ENCODE peak calls at places on chromosomes 3 and 15, in seven cellular contexts. I is A549, Z is upper lobe of left lung, O is HCT116, H is H54, F is sigmoid colon, Y is right lobe of liver. A is an unnamed sample.

GRCh38 chr3:11413071-11413470 is 140.9 kb downstream of the ATG7 start:
- DNase-seq in I (no peak), Y (no peak), F (no peak), H (no peak), O (no peak), Z (no peak), A (no peak)

GRCh38 chr3:64063207-64063981 is 40.1 kb upstream of the PSMD6 start:
- DNase-seq in Y (no peak), F (no peak), I (peak; percentile 94), Z (no peak), H (no peak), O (no peak), A (no peak)

GRCh38 chr3:129116482-129116946 is 5.1 kb downstream of the RAB43 start:
- DNase-seq in Z (no peak), Y (peak; percentile 81), H (no peak), O (no peak), F (no peak), I (no peak), A (no peak)

GRCh38 chr3:12351145-12351544 is 62.3 kb downstream of the PPARG start:
- DNase-seq in H (no peak), F (peak; percentile 66), I (no peak), O (no peak), Z (no peak), Y (no peak), A (no peak)

GRCh38 chr3:137008976-137009375 is 51.2 kb downstream of the IL20RB start:
- DNase-seq in Z (no peak), F (no peak), O (no peak), I (no peak), H (no peak), Y (no peak), A (no peak)

GRCh38 chr15:74400915-74401757 is 32.6 kb downstream of the SEMA7A start:
- DNase-seq in H (no peak), Z (no peak), Y (no peak), F (no peak), O (no peak), I (no peak), A (no peak)

GRCh38 chr3:153783106-153783505 is 338.1 kb upstream of the ARHGEF26 start:
- DNase-seq in O (no peak), Z (no peak), F (peak; percentile 59), I (no peak), H (no peak), Y (no peak), A (no peak)

GRCh38 chr3:157098823-157099185 is 61.1 kb downstream of the CCNL1 start:
- DNase-seq in Y (no peak), F (no peak), Z (no peak), I (no peak), O (no peak), H (no peak), A (no peak)

GRCh38 chr15:40873625-40874561 is at the start of gene RHOV:
- DNase-seq in Z (peak; percentile 90), I (peak; percentile 83), H (peak; percentile 73), O (peak; percentile 67), Y (peak; percentile 66), F (peak; percentile 72), A (no peak)

GRCh38 chr3:69141313-69141712 is 18.9 kb upstream of the LMOD3 start:
- DNase-seq in H (no peak), Z (no peak), F (no peak), I (no peak), Y (no peak), O (no peak), A (no peak)

GRCh38 chr3:58167431-58168351 is 43.1 kb downstream of the DNASE1L3 start:
- DNase-seq in I (peak; percentile 56), F (peak; percentile 89), H (peak; percentile 56), Y (no peak), Z (peak; percentile 48), O (no peak), A (no peak)

GRCh38 chr15:35271371-35272043 is 186.4 kb upstream of the NANOGP8 start:
- DNase-seq in H (no peak), I (no peak), F (no peak), Z (no peak), O (no peak), Y (no peak), A (no peak)

GRCh38 chr3:152241142-152242067 is 27.3 kb upstream of the MBNL1 start:
- DNase-seq in H (no peak), Z (no peak), F (no peak), Y (no peak), O (no peak), I (no peak), A (no peak)

GRCh38 chr15:66707310-66708160 is 5.5 kb downstream of the SMAD6 start:
- DNase-seq in H (no peak), I (peak; percentile 73), F (peak; percentile 75), Z (peak; percentile 85), O (no peak), Y (no peak), A (no peak)

GRCh38 chr3:18778094-18778493 is 353.0 kb upstream of the SATB1 start:
- DNase-seq in O (no peak), I (no peak), H (no peak), Y (no peak), Z (no peak), F (no peak), A (no peak)

GRCh38 chr3:105862217-105862616 is 6.6 kb downstream of the CBLB start:
- DNase-seq in Y (no peak), O (no peak), Z (no peak), I (no peak), F (no peak), H (no peak), A (no peak)

GRCh38 chr15:88426304-88426703 is 40.9 kb downstream of the MRPL46 start:
- DNase-seq in Z (no peak), Y (no peak), O (no peak), I (no peak), F (no peak), H (no peak), A (no peak)

GRCh38 chr15:96851613-96852012 is 521.1 kb downstream of the NR2F2 start:
- DNase-seq in Z (no peak), O (no peak), H (peak; percentile 1), Y (no peak), I (no peak), F (no peak), A (no peak)

GRCh38 chr15:39621210-39621609 is 40.3 kb downstream of the THBS1 start:
- DNase-seq in O (no peak), Y (no peak), I (no peak), H (no peak), F (no peak), Z (no peak), A (no peak)

GRCh38 chr3:160003520-160004128 is 15.0 kb downstream of the IL12A start:
- DNase-seq in O (peak; percentile 48), Y (no peak), Z (no peak), H (no peak), I (peak; percentile 69), F (peak; percentile 68), A (no peak)

GRCh38 chr3:112120485-112120836 is 12.6 kb downstream of the GCSAM start:
- DNase-seq in H (no peak), O (no peak), Y (no peak), F (no peak), Z (no peak), I (no peak), A (no peak)

GRCh38 chr3:102123590-102124190 is 274.4 kb downstream of the NFKBIZ start:
- DNase-seq in Z (no peak), H (no peak), O (no peak), F (no peak), Y (no peak), I (no peak), A (no peak)

GRCh38 chr3:147960791-147961190 is 551.6 kb downstream of the ZIC1 start:
- DNase-seq in H (no peak), F (no peak), I (no peak), Y (no peak), O (no peak), Z (no peak), A (no peak)

GRCh38 chr3:147963711-147964110 is 554.5 kb downstream of the ZIC1 start:
- DNase-seq in I (no peak), Y (no peak), H (no peak), F (no peak), O (no peak), Z (no peak), A (no peak)

GRCh38 chr3:147958754-147959153 is 549.6 kb downstream of the ZIC1 start:
- DNase-seq in F (no peak), H (no peak), Y (no peak), O (no peak), I (no peak), Z (no peak), A (no peak)

GRCh38 chr3:147956615-147957014 is 547.5 kb downstream of the ZIC1 start:
- DNase-seq in Z (no peak), Y (no peak), I (no peak), H (no peak), F (no peak), O (no peak), A (no peak)

GRCh38 chr3:147962408-147963164 is 553.4 kb downstream of the ZIC1 start:
- DNase-seq in H (no peak), I (no peak), F (no peak), Y (no peak), Z (no peak), O (no peak), A (no peak)
- TF ChIP-seq POLR2A in H (no peak), I (no peak), F (no peak), Y (no peak), Z (no peak), O (no peak), A (no peak)

GRCh38 chr3:33440578-33441321 is 545 bp upstream of the UBP1 start:
- DNase-seq in O (peak; percentile 100), F (peak; percentile 100), H (peak; percentile 94), Z (peak; percentile 81), I (peak; percentile 100), Y (peak; percentile 74), A (peak; percentile 99)

GRCh38 chr3:33439421-33440327 is 531 bp downstream of the UBP1 start:
- DNase-seq in F (peak; percentile 82), I (peak; percentile 54), Z (no peak), H (no peak), Y (peak; percentile 78), O (no peak), A (peak; percentile 84)

GRCh38 chr3:33438871-33439270 is 1.3 kb downstream of the UBP1 start:
- DNase-seq in Z (no peak), O (no peak), Y (no peak), I (no peak), F (no peak), H (no peak), A (no peak)

GRCh38 chr3:33441322-33441976 is 1.2 kb upstream of the UBP1 start:
- DNase-seq in H (no peak), F (no peak), Y (no peak), I (no peak), O (no peak), Z (no peak), A (peak; percentile 87)

GRCh38 chr3:33440328-33440577 is at the start of gene UBP1:
- DNase-seq in Y (peak; percentile 100), I (no peak), O (no peak), F (no peak), Z (peak; percentile 100), H (no peak), A (no peak)
- TF ChIP-seq POLR2A in Y (no peak), I (peak; percentile 91), O (no peak), F (no peak), Z (no peak), H (peak; percentile 97), A (no peak)

GRCh38 chr3:25781758-25782594 is 1.3 kb downstream of the NGLY1 start:
- DNase-seq in H (no peak), Y (no peak), I (no peak), F (no peak), O (no peak), Z (no peak), A (no peak)
- TF ChIP-seq POLR2A in H (no peak), Y (no peak), I (no peak), F (no peak), O (no peak), Z (no peak), A (no peak)

GRCh38 chr3:71583569-71584215 is at the start of gene FOXP1:
- DNase-seq in I (peak; percentile 87), Z (peak; percentile 95), Y (peak; percentile 88), H (peak; percentile 41), F (peak; percentile 85), O (peak; percentile 51), A (peak; percentile 81)
- TF ChIP-seq POLR2A in I (peak; percentile 31), Z (peak; percentile 48), Y (peak; percentile 65), H (peak; percentile 43), F (peak; percentile 11), O (no peak), A (peak; percentile 54)